ENCODE peak calls at places on chromosome 12, in nine cellular contexts. K, W, Z, U, S, D, H, E and O are unnamed samples. For H3K4me1, the result is how much of the 10 kb centered on the place peaks cover.

GRCh38 chr12:62259311-62259992 is 752 bp upstream of the USP15 start:
- DNase-seq in S (no peak), K (peak), W (no peak), D (no peak), E (no peak), Z (no peak), H (peak), U (no peak), O (no peak)

GRCh38 chr12:77685112-77685511 is 145.6 kb upstream of the NAV3 start:
- DNase-seq in S (no peak), H (peak), Z (no peak), K (peak), E (peak), W (peak), D (peak), U (peak), O (peak)

GRCh38 chr12:30041096-30041495 is 257.4 kb upstream of the TMTC1 start:
- DNase-seq in D (no peak), K (no peak), Z (no peak), E (no peak), W (no peak), U (no peak), H (no peak), S (no peak), O (no peak)

GRCh38 chr12:94180558-94181296 is 32.4 kb downstream of the PLXNC1 start:
- DNase-seq in E (no peak), D (peak), U (no peak), S (no peak), Z (no peak), W (no peak), K (peak), H (no peak), O (no peak)

GRCh38 chr12:93978553-93978952 is 169.8 kb upstream of the PLXNC1 start:
- DNase-seq in Z (no peak), D (peak), W (no peak), U (no peak), K (no peak), H (no peak), E (no peak), S (no peak), O (peak)

GRCh38 chr12:113439606-113440030 is 17.4 kb downstream of the SDSL start:
- DNase-seq in Z (no peak), K (peak), U (no peak), S (no peak), H (no peak), D (no peak), W (no peak), E (peak), O (no peak)

GRCh38 chr12:89154743-89155530 is 197.4 kb downstream of the DUSP6 start:
- DNase-seq in E (no peak), K (no peak), Z (no peak), D (no peak), S (no peak), U (no peak), H (no peak), W (no peak), O (no peak)

GRCh38 chr12:77294016-77294415 is 228.6 kb upstream of the E2F7 start:
- DNase-seq in H (no peak), S (no peak), W (no peak), D (peak), E (no peak), K (no peak), U (no peak), Z (no peak), O (no peak)

GRCh38 chr12:131103614-131104463 is 150.1 kb downstream of the ADGRD1 start:
- DNase-seq in D (no peak), Z (no peak), S (peak), W (peak), H (no peak), U (peak), K (no peak), E (no peak), O (no peak)

GRCh38 chr12:111178194-111179081 is 190.5 kb downstream of the PHETA1 start:
- DNase-seq in H (no peak), K (no peak), E (no peak), U (no peak), Z (no peak), W (no peak), S (no peak), D (no peak), O (no peak)

GRCh38 chr12:30930238-30931010 is 3.9 kb downstream of the TSPAN11 start:
- DNase-seq in K (no peak), E (no peak), Z (no peak), D (no peak), S (no peak), H (no peak), U (no peak), W (no peak), O (peak)

GRCh38 chr12:51118706-51119105 is 35.3 kb upstream of the CSRNP2 start:
- DNase-seq in W (no peak), H (no peak), U (no peak), S (no peak), Z (no peak), K (no peak), D (peak), E (no peak), O (no peak)

GRCh38 chr12:4383304-4383865 is 3.9 kb upstream of the FGF23 start:
- DNase-seq in D (no peak), E (no peak), H (no peak), W (no peak), S (no peak), Z (no peak), K (peak), U (no peak), O (no peak)

GRCh38 chr12:58639323-58639934 is 280.9 kb downstream of the LRIG3 start:
- DNase-seq in H (no peak), D (no peak), W (no peak), E (no peak), U (no peak), S (no peak), K (no peak), Z (no peak), O (no peak)

GRCh38 chr12:45220366-45220931 is 4.6 kb downstream of the ANO6 start:
- DNase-seq in S (no peak), Z (no peak), W (no peak), E (no peak), K (no peak), U (no peak), D (peak), H (no peak), O (no peak)

GRCh38 chr12:123041042-123041531 is 60.6 kb downstream of the ARL6IP4 start:
- DNase-seq in E (no peak), S (no peak), D (no peak), U (no peak), H (no peak), W (no peak), Z (no peak), K (no peak), O (no peak)

GRCh38 chr12:22879203-22879602 is 254.2 kb downstream of the ETNK1 start:
- DNase-seq in Z (no peak), H (no peak), K (no peak), W (no peak), E (no peak), D (no peak), S (no peak), U (no peak), O (no peak)

GRCh38 chr12:109728921-109729836 is 15.6 kb downstream of the FAM222A start:
- DNase-seq in S (peak), K (no peak), Z (peak), H (no peak), U (no peak), W (no peak), D (peak), E (no peak), O (no peak)

GRCh38 chr12:69052613-69053408 is 119.8 kb upstream of the CPM start:
- DNase-seq in E (no peak), Z (no peak), K (peak), D (peak), H (no peak), U (no peak), W (no peak), S (no peak), O (no peak)

GRCh38 chr12:31317471-31318397 is 8.2 kb downstream of the SINHCAF start:
- DNase-seq in W (no peak), S (no peak), H (no peak), Z (no peak), E (no peak), K (no peak), D (peak), U (no peak), O (no peak)

GRCh38 chr12:96981053-96981452 is 74.0 kb downstream of the NEDD1 start:
- DNase-seq in W (no peak), H (no peak), U (no peak), S (no peak), Z (no peak), K (no peak), E (no peak), D (peak), O (no peak)

GRCh38 chr12:90207799-90208198 is 499.2 kb upstream of the ATP2B1 start:
- DNase-seq in W (no peak), H (no peak), D (no peak), E (no peak), S (no peak), U (no peak), Z (no peak), K (no peak), O (no peak)

GRCh38 chr12:110179291-110179690 is 55.1 kb downstream of the IFT81 start:
- DNase-seq in W (no peak), S (no peak), Z (no peak), K (no peak), U (no peak), E (no peak), D (peak), H (no peak), O (no peak)

GRCh38 chr12:34347367-34347766 is 325.1 kb downstream of the ALG10 start:
- DNase-seq in D (no peak), K (peak), S (no peak), Z (no peak), E (no peak), H (no peak), W (no peak), U (no peak), O (no peak)

GRCh38 chr12:49543221-49543913 is 4.5 kb downstream of the KCNH3 start:
- DNase-seq in K (no peak), S (no peak), E (no peak), W (no peak), H (no peak), Z (peak), D (no peak), U (no peak), O (no peak)

GRCh38 chr12:85423947-85424346 is 143.9 kb downstream of the ALX1 start:
- DNase-seq in S (no peak), Z (no peak), H (no peak), D (no peak), K (no peak), E (no peak), W (no peak), U (no peak), O (no peak)

GRCh38 chr12:47820631-47821345 is 1.1 kb upstream of the HDAC7 start:
- DNase-seq in E (peak), D (peak), Z (peak), K (peak), U (peak), H (peak), S (peak), W (peak), O (peak)

GRCh38 chr12:105273601-105274000 is 37.6 kb upstream of the APPL2 start:
- DNase-seq in H (no peak), U (no peak), Z (no peak), W (no peak), D (no peak), K (no peak), S (no peak), E (no peak), O (no peak)

GRCh38 chr12:124032265-124032886 is 59.4 kb downstream of the ZNF664 start:
- DNase-seq in H (peak), K (peak), S (no peak), U (no peak), W (peak), Z (no peak), D (peak), E (peak), O (no peak)

GRCh38 chr12:131850856-131851559 is 22.8 kb downstream of the MMP17 start:
- DNase-seq in U (no peak), K (no peak), D (no peak), W (no peak), Z (no peak), S (peak), E (no peak), H (no peak), O (no peak)

GRCh38 chr12:111067498-111067897 is 147.1 kb upstream of the MYL2 start:
- DNase-seq in K (no peak), D (no peak), W (no peak), E (no peak), U (no peak), H (no peak), S (no peak), Z (no peak), O (no peak)

DNA sequence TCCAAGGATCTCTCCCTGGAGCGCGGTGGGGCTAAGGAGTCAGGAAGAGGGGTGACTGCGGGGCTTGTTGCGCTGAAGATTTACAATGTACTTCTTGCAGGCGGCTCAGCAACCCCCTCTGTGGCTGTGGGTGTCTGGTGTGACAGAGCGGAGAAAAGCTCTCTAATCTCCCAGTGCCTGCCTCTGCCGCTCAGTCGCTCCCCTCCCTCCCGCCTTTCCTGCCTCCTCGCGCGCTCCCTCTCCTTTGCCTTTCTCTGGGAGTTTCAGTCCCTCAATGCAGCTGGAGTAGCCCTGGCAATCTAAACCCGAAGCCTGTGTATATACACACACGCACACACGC is 799 bp upstream of the TRHDE start:
- DNase-seq in D (no peak), U (no peak), W (peak), S (no peak), H (no peak), Z (no peak), E (peak), K (no peak), O (peak)
- TF ChIP-seq CTCF in D (peak), U (no peak), W (no peak), S (no peak), H (no peak), Z (no peak), E (no peak), K (no peak), O (no peak)

GRCh38 chr12:3237154-3237520 is 160.0 kb downstream of the TSPAN9 start:
- DNase-seq in Z (no peak), U (no peak), E (no peak), S (no peak), W (no peak), H (no peak), K (no peak), D (no peak), O (no peak)
- H3K4me1 ChIP-seq in Z (half or more), U (under half), E (half or more), S (under half), W (under half), H (under half), K (under half), D (under half), O (half or more)

GRCh38 chr12:92123780-92124707 is 21.6 kb downstream of the BTG1 start:
- DNase-seq in U (no peak), K (no peak), Z (no peak), D (no peak), S (no peak), H (no peak), E (no peak), W (no peak), O (no peak)
- H3K4me3 ChIP-seq in U (no peak), K (no peak), Z (no peak), D (no peak), S (no peak), H (no peak), E (no peak), W (no peak), O (no peak)

GRCh38 chr12:52254965-52255751 is 19.3 kb upstream of the KRT86 start:
- DNase-seq in U (no peak), S (no peak), H (no peak), D (peak), K (no peak), E (no peak), W (no peak), Z (no peak), O (no peak)
- TF ChIP-seq CTCF in U (no peak), S (no peak), H (no peak), D (no peak), K (no peak), E (no peak), W (no peak), Z (no peak), O (no peak)

GRCh38 chr12:75977952-75978671 is 53.5 kb downstream of the PHLDA1 start:
- DNase-seq in K (peak), H (peak), U (peak), E (peak), D (peak), S (no peak), Z (no peak), W (peak), O (peak)
- H3K4me1 ChIP-seq in K (half or more), H (half or more), U (under half), E (under half), D (under half), S (under half), Z (under half), W (under half), O (under half)

GRCh38 chr12:16611146-16611545 is 5.2 kb upstream of the LMO3 start:
- DNase-seq in Z (no peak), U (no peak), K (no peak), S (no peak), D (no peak), W (no peak), H (no peak), E (no peak), O (no peak)
- H3K4me3 ChIP-seq in Z (peak), U (no peak), K (no peak), S (no peak), D (no peak), W (peak), H (no peak), E (no peak), O (peak)

GRCh38 chr12:8680533-8680932 is 17.3 kb upstream of the RIMKLB start:
- DNase-seq in U (no peak), W (no peak), E (no peak), Z (no peak), K (no peak), S (no peak), H (no peak), D (no peak), O (no peak)
- TF ChIP-seq CTCF in U (no peak), W (no peak), E (no peak), Z (peak), K (peak), S (no peak), H (no peak), D (no peak), O (no peak)